ENCODE peak calls at places on chromosome 16, in six cellular contexts. N is GM12878, G is stomach, R is transverse colon, W is breast epithelium, S is endothelial cell of umbilical vein. B is an unnamed sample.
A peak's percentile ranks its signal among the peaks of the same experiment; 100 is the strongest.

GRCh38 chr16:11402051-11402744 is 56.9 kb downstream of the RMI2 start:
- DNase-seq in N (no peak), G (no peak), R (no peak), W (no peak), S (no peak), B (no peak)

GRCh38 chr16:55835578-55835977 is 2.7 kb upstream of the CES1 start:
- DNase-seq in N (no peak), G (no peak), R (no peak), W (no peak), S (no peak), B (no peak)

GRCh38 chr16:49280022-49280741 is 1.5 kb downstream of the CBLN1 start:
- DNase-seq in N (no peak), G (no peak), R (no peak), W (no peak), S (no peak), B (peak; percentile 88)

GRCh38 chr16:54135361-54136275 is 151.0 kb downstream of the IRX3 start:
- DNase-seq in N (no peak), G (no peak), R (no peak), W (no peak), S (peak; percentile 51), B (no peak)

GRCh38 chr16:4214215-4214621 is 27.7 kb downstream of the SRL start:
- DNase-seq in N (no peak), G (peak; percentile 37), R (peak; percentile 15), W (no peak), S (no peak), B (no peak)

GRCh38 chr16:75340715-75341500 is 89.5 kb upstream of the BCAR1 start:
- DNase-seq in N (no peak), G (no peak), R (no peak), W (no peak), S (peak; percentile 98), B (no peak)

GRCh38 chr16:67652578-67653130 is 7.4 kb downstream of the ACD start:
- DNase-seq in N (no peak), G (no peak), R (no peak), W (no peak), S (no peak), B (no peak)

GRCh38 chr16:4933871-4934395 is 3.0 kb downstream of the PPL start:
- DNase-seq in N (no peak), G (no peak), R (no peak), W (no peak), S (no peak), B (no peak)

GRCh38 chr16:68235105-68235881 is 634 bp downstream of the ESRP2 start:
- DNase-seq in N (no peak), G (peak; percentile 69), R (peak; percentile 50), W (peak; percentile 79), S (no peak), B (no peak)

GRCh38 chr16:64925166-64925565 is 196.7 kb downstream of the CDH11 start:
- DNase-seq in N (no peak), G (no peak), R (no peak), W (no peak), S (no peak), B (no peak)

GRCh38 chr16:13324861-13325260 is 423.5 kb downstream of the SHISA9 start:
- DNase-seq in N (no peak), G (no peak), R (no peak), W (no peak), S (no peak), B (no peak)

GRCh38 chr16:12685806-12686205 is 117.9 kb downstream of the CPPED1 start:
- DNase-seq in N (no peak), G (no peak), R (no peak), W (no peak), S (no peak), B (no peak)

GRCh38 chr16:70483426-70483825 is 29.0 kb downstream of the FCSK start:
- DNase-seq in N (peak; percentile 59), G (no peak), R (no peak), W (no peak), S (no peak), B (no peak)

GRCh38 chr16:19657831-19658230 is 60.2 kb downstream of the KNOP1 start:
- DNase-seq in N (no peak), G (no peak), R (no peak), W (no peak), S (no peak), B (no peak)

GRCh38 chr16:6081320-6081976 is 983.9 kb upstream of the EEF2KMT start:
- DNase-seq in N (no peak), G (no peak), R (peak; percentile 37), W (no peak), S (no peak), B (no peak)

GRCh38 chr16:88649924-88650748 is 717 bp downstream of the CYBA start:
- DNase-seq in N (no peak), G (peak; percentile 48), R (peak; percentile 65), W (no peak), S (no peak), B (no peak)

GRCh38 chr16:11183035-11183812 is 72.8 kb downstream of the SOCS1 start:
- DNase-seq in N (peak; percentile 81), G (no peak), R (peak; percentile 30), W (no peak), S (no peak), B (no peak)

GRCh38 chr16:5015351-5015750 is 18.4 kb downstream of the NAGPA start:
- DNase-seq in N (no peak), G (no peak), R (no peak), W (no peak), S (no peak), B (no peak)

GRCh38 chr16:66007717-66008116 is 358.8 kb upstream of the CDH5 start:
- DNase-seq in N (no peak), G (no peak), R (no peak), W (no peak), S (no peak), B (no peak)

GRCh38 chr16:68658974-68659360 is 13.9 kb downstream of the CDH3 start:
- DNase-seq in N (no peak), G (no peak), R (no peak), W (no peak), S (no peak), B (no peak)

GRCh38 chr16:35386619-35387018 is 1927.2 kb downstream of the TP53TG3F start:
- DNase-seq in N (no peak), G (no peak), R (no peak), W (no peak), S (no peak), B (no peak)

GRCh38 chr16:53100131-53100748 is 45.4 kb downstream of the CHD9 start:
- DNase-seq in N (no peak), G (no peak), R (no peak), W (no peak), S (no peak), B (no peak)

GRCh38 chr16:55703003-55704001 is 47.5 kb downstream of the SLC6A2 start:
- DNase-seq in N (no peak), G (no peak), R (no peak), W (no peak), S (peak; percentile 66), B (no peak)

GRCh38 chr16:22623351-22623781 is 112.7 kb downstream of the NPIPB5 start:
- DNase-seq in N (no peak), G (no peak), R (no peak), W (no peak), S (no peak), B (no peak)

GRCh38 chr16:88012360-88012759 is 61.1 kb downstream of the BANP start:
- DNase-seq in N (no peak), G (peak; percentile 11), R (no peak), W (no peak), S (no peak), B (no peak)

GRCh38 chr16:55030944-55031343 is 100.3 kb downstream of the IRX5 start:
- DNase-seq in N (no peak), G (no peak), R (no peak), W (no peak), S (no peak), B (no peak)

GRCh38 chr16:4945560-4946502 is 8.9 kb upstream of the PPL start:
- DNase-seq in N (no peak), G (no peak), R (no peak), W (peak; percentile 85), S (no peak), B (no peak)

GRCh38 chr16:30409125-30410060 is 2.0 kb downstream of the ZNF771 start:
- DNase-seq in N (peak; percentile 62), G (peak; percentile 93), R (peak; percentile 95), W (peak; percentile 91), S (peak; percentile 89), B (peak; percentile 97)
- TF ChIP-seq POLR2A in N (no peak), G (no peak), R (no peak), W (no peak), S (no peak), B (no peak)

GRCh38 chr16:58290861-58291260 is 4.0 kb downstream of the PRSS54 start:
- DNase-seq in N (no peak), G (no peak), R (no peak), W (no peak), S (no peak), B (no peak)

GRCh38 chr16:58286769-58287433 is 7.9 kb downstream of the PRSS54 start:
- DNase-seq in N (no peak), G (no peak), R (no peak), W (no peak), S (no peak), B (no peak)

DNA sequence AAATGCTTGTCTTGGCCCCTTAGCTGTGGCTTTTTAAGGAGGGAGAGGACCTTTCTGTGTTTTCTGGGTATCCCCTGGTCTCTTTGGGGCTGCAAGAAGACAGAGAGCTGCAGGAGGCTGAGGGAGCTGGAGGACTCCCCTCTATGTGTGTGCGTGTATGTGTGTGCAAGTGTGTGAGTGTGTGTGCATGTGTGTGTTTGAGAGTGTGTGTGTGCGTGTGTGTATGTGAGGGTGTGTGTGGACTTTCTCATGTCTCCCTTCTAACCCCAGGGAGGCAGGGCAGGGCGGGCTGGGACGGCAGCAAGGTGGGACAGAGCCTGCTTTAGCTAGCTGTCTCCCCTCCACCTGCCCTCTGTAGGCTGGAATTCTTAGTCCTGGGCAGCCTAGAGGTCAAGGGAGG is 1.9 kb downstream of the PRSS54 start:
- DNase-seq in N (no peak), G (no peak), R (no peak), W (no peak), S (no peak), B (no peak)
- H3K4me3 ChIP-seq in N (no peak overlapping the region), G (no peak overlapping the region), R (no peak overlapping the region), W (no peak overlapping the region), S (no peak overlapping the region), B (no peak overlapping the region)

GRCh38 chr16:2777231-2777902 is at the start of gene ELOB:
- DNase-seq in N (no peak), G (peak; percentile 92), R (peak; percentile 91), W (peak; percentile 86), S (peak; percentile 85), B (peak; percentile 97)

GRCh38 chr16:2779978-2780898 is 3.2 kb upstream of the ELOB start:
- DNase-seq in N (no peak), G (no peak), R (peak; percentile 6), W (peak; percentile 40), S (no peak), B (no peak)

GRCh38 chr16:2776500-2777139 is 460 bp downstream of the ELOB start:
- DNase-seq in N (no peak), G (no peak), R (no peak), W (peak; percentile 52), S (peak; percentile 39), B (no peak)

GRCh38 chr16:2778692-2778958 is 1.5 kb upstream of the ELOB start:
- DNase-seq in N (no peak), G (no peak), R (no peak), W (no peak), S (no peak), B (no peak)

GRCh38 chr16:2779151-2779920 is 2.3 kb upstream of the ELOB start:
- DNase-seq in N (no peak), G (no peak), R (peak; percentile 6), W (peak; percentile 46), S (no peak), B (no peak)
- TF ChIP-seq POLR2AphosphoS5 in N (peak; percentile 32), G (no peak), R (no peak), W (no peak), S (peak; percentile 37), B (no peak)

GRCh38 chr16:85611455-85612190 is 1.5 kb upstream of the GSE1 start:
- DNase-seq in N (no peak), G (peak; percentile 91), R (peak; percentile 86), W (peak; percentile 89), S (peak; percentile 35), B (no peak)
- TF ChIP-seq POLR2A in N (peak; percentile 39), G (no peak), R (peak; percentile 45), W (no peak), S (no peak), B (peak; percentile 64)